ENCODE peak calls at places on chromosomes 12 and 14, in five cellular contexts. One of them, this sample, is unnamed.

GRCh38 chr12:102848832-102849231 is 68.2 kb downstream of the PAH start:
- DNase-seq in stimulated activated CD4-positive, alpha-beta T cell treated with anti-CD3 and anti-CD28 coated beads, TNF-alpha, amount 100 ng/mL, for 4 hours: no peak
- DNase-seq in hepatocyte: no peak
- DNase-seq in PC-3: no peak
- DNase-seq in GM12865: no peak
- DNase-seq in this sample: peak

GRCh38 chr14:85534435-85534834 is 4.5 kb downstream of the FLRT2 start:
- DNase-seq in stimulated activated CD4-positive, alpha-beta T cell treated with anti-CD3 and anti-CD28 coated beads, TNF-alpha, amount 100 ng/mL, for 4 hours: no peak
- DNase-seq in GM12865: no peak
- DNase-seq in hepatocyte: peak
- DNase-seq in PC-3: no peak
- DNase-seq in this sample: no peak

GRCh38 chr14:71371711-71372396 is 464.6 kb downstream of the PCNX1 start:
- DNase-seq in hepatocyte: peak
- DNase-seq in PC-3: peak
- DNase-seq in GM12865: peak
- DNase-seq in stimulated activated CD4-positive, alpha-beta T cell treated with anti-CD3 and anti-CD28 coated beads, TNF-alpha, amount 100 ng/mL, for 4 hours: no peak
- DNase-seq in this sample: no peak

GRCh38 chr14:105930572-105930971 is 404.2 kb downstream of the TMEM121 start:
- DNase-seq in GM12865: peak
- DNase-seq in stimulated activated CD4-positive, alpha-beta T cell treated with anti-CD3 and anti-CD28 coated beads, TNF-alpha, amount 100 ng/mL, for 4 hours: no peak
- DNase-seq in hepatocyte: no peak
- DNase-seq in PC-3: no peak
- DNase-seq in this sample: no peak

GRCh38 chr14:96173646-96174475 is 30.8 kb upstream of the BDKRB2 start:
- DNase-seq in PC-3: no peak
- DNase-seq in stimulated activated CD4-positive, alpha-beta T cell treated with anti-CD3 and anti-CD28 coated beads, TNF-alpha, amount 100 ng/mL, for 4 hours: no peak
- DNase-seq in hepatocyte: no peak
- DNase-seq in GM12865: no peak
- DNase-seq in this sample: no peak

GRCh38 chr14:63504628-63505027 is 38.5 kb downstream of the PPP2R5E start:
- DNase-seq in stimulated activated CD4-positive, alpha-beta T cell treated with anti-CD3 and anti-CD28 coated beads, TNF-alpha, amount 100 ng/mL, for 4 hours: no peak
- DNase-seq in PC-3: peak
- DNase-seq in hepatocyte: no peak
- DNase-seq in GM12865: no peak
- DNase-seq in this sample: no peak

GRCh38 chr14:22479781-22480464 is 109.1 kb downstream of the DAD1 start:
- DNase-seq in PC-3: no peak
- DNase-seq in GM12865: no peak
- DNase-seq in hepatocyte: no peak
- DNase-seq in stimulated activated CD4-positive, alpha-beta T cell treated with anti-CD3 and anti-CD28 coated beads, TNF-alpha, amount 100 ng/mL, for 4 hours: no peak
- DNase-seq in this sample: no peak

GRCh38 chr12:19236656-19237055 is 107.1 kb downstream of the PLEKHA5 start:
- DNase-seq in hepatocyte: no peak
- DNase-seq in stimulated activated CD4-positive, alpha-beta T cell treated with anti-CD3 and anti-CD28 coated beads, TNF-alpha, amount 100 ng/mL, for 4 hours: no peak
- DNase-seq in PC-3: no peak
- DNase-seq in GM12865: no peak
- DNase-seq in this sample: peak

GRCh38 chr12:62396750-62397149 is 69.9 kb upstream of the MON2 start:
- DNase-seq in stimulated activated CD4-positive, alpha-beta T cell treated with anti-CD3 and anti-CD28 coated beads, TNF-alpha, amount 100 ng/mL, for 4 hours: no peak
- DNase-seq in GM12865: no peak
- DNase-seq in hepatocyte: no peak
- DNase-seq in PC-3: no peak
- DNase-seq in this sample: no peak

GRCh38 chr14:104283197-104284106 is 145.1 kb downstream of the KIF26A start:
- DNase-seq in PC-3: no peak
- DNase-seq in hepatocyte: no peak
- DNase-seq in GM12865: no peak
- DNase-seq in stimulated activated CD4-positive, alpha-beta T cell treated with anti-CD3 and anti-CD28 coated beads, TNF-alpha, amount 100 ng/mL, for 4 hours: no peak
- DNase-seq in this sample: no peak

GRCh38 chr12:109137055-109137454 is 20.7 kb downstream of the ACACB start:
- DNase-seq in stimulated activated CD4-positive, alpha-beta T cell treated with anti-CD3 and anti-CD28 coated beads, TNF-alpha, amount 100 ng/mL, for 4 hours: no peak
- DNase-seq in hepatocyte: no peak
- DNase-seq in PC-3: no peak
- DNase-seq in GM12865: no peak
- DNase-seq in this sample: no peak

GRCh38 chr12:62899568-62900390 is 35.2 kb downstream of the PPM1H start:
- DNase-seq in hepatocyte: no peak
- DNase-seq in stimulated activated CD4-positive, alpha-beta T cell treated with anti-CD3 and anti-CD28 coated beads, TNF-alpha, amount 100 ng/mL, for 4 hours: no peak
- DNase-seq in PC-3: no peak
- DNase-seq in GM12865: no peak
- DNase-seq in this sample: no peak

GRCh38 chr12:204261-204678 is 9.7 kb downstream of the SLC6A12 start:
- DNase-seq in hepatocyte: no peak
- DNase-seq in PC-3: no peak
- DNase-seq in GM12865: no peak
- DNase-seq in stimulated activated CD4-positive, alpha-beta T cell treated with anti-CD3 and anti-CD28 coated beads, TNF-alpha, amount 100 ng/mL, for 4 hours: no peak
- DNase-seq in this sample: no peak

This sample was measured in Karpas-422.